ENCODE peak calls at places on chromosomes 13 and 19, in seven cellular contexts. O is stimulated activated naive CD4-positive, alpha-beta T cell treated with Interleukin-2 at 50 U/mL for 16 hours; B is spleen; S is EH; J is HCT116; H is right atrium auricular region; G is pancreas. I is an unnamed sample.
A peak's percentile ranks its signal among the peaks of the same experiment; 100 is the strongest.

GRCh38 chr13:95221991-95222732 is 79.1 kb downstream of the ABCC4 start:
- DNase-seq in S (no peak), O (no peak), H (no peak), J (no peak), G (no peak), B (no peak), I (peak; percentile 20)

GRCh38 chr19:51458051-51458645 is at the start of gene SIGLEC8:
- DNase-seq in G (no peak), J (no peak), B (peak; percentile 59), H (no peak), S (no peak), O (no peak), I (no peak)

GRCh38 chr13:45055198-45055901 is 65.0 kb upstream of the GTF2F2 start:
- DNase-seq in J (peak; percentile 70), B (no peak), G (no peak), O (peak; percentile 61), H (no peak), S (peak; percentile 91), I (peak; percentile 77)

GRCh38 chr13:74966814-74967213 is 515.2 kb downstream of the TBC1D4 start:
- DNase-seq in O (no peak), G (no peak), J (no peak), S (no peak), H (no peak), B (no peak), I (peak; percentile 49)

GRCh38 chr19:6551607-6552450 is 21.0 kb downstream of the TNFSF9 start:
- DNase-seq in B (peak; percentile 90), H (no peak), J (no peak), G (no peak), S (no peak), O (peak; percentile 20), I (no peak)

GRCh38 chr19:34556500-34556899 is 74.9 kb downstream of the WTIP start:
- DNase-seq in S (peak; percentile 9), G (peak; percentile 53), B (no peak), H (no peak), O (no peak), J (peak; percentile 10), I (no peak)

GRCh38 chr19:10004617-10005016 is 5.7 kb downstream of the COL5A3 start:
- DNase-seq in O (no peak), J (no peak), S (no peak), H (no peak), B (no peak), G (no peak), I (no peak)

GRCh38 chr19:10553943-10554381 is 10.3 kb downstream of the ATG4D start:
- DNase-seq in O (peak; percentile 16), B (peak; percentile 92), S (no peak), H (no peak), G (no peak), J (no peak), I (no peak)

GRCh38 chr19:571127-571974 is 1.0 kb upstream of the BSG start:
- DNase-seq in G (peak; percentile 49), S (peak; percentile 47), B (peak; percentile 87), O (peak; percentile 30), J (no peak), H (no peak), I (peak; percentile 81)

GRCh38 chr13:110937511-110938303 is 22.8 kb upstream of the ANKRD10 start:
- DNase-seq in J (no peak), H (no peak), O (no peak), B (no peak), S (no peak), G (no peak), I (no peak)

GRCh38 chr13:35857769-35858168 is 273.4 kb downstream of the DCLK1 start:
- DNase-seq in J (no peak), G (no peak), S (peak; percentile 69), H (no peak), O (no peak), B (no peak), I (no peak)

I was measured in mesenchymal stem cell.